ENCODE peak calls at places on chromosomes 11 and 22, in nine cellular contexts. M is activated CD8-positive, alpha-beta memory T cell treated with anti-CD3 and anti-CD28 coated beads for 1 hour; G is HT1080; Y is ascending aorta; D is stimulated activated naive CD8-positive, alpha-beta T cell treated with anti-CD3 and anti-CD28 coated beads, Interleukin-15, amount 100 ng/mL, for 72 hours; L is psoas muscle; R is activated CD4-positive, alpha-beta T cell treated with anti-CD3 and anti-CD28 coated beads, Interleukin-2, amount 50 U/mL, for 1 hour; Z is T47D; B is NCI-H2081. N is an unnamed sample.

GRCh38 chr11:130738618-130739017 is 177.7 kb downstream of the SNX19 start:
- DNase-seq in M (no peak), G (no peak), Y (no peak), D (no peak), L (no peak), R (no peak), Z (no peak), B (no peak), N (peak)

GRCh38 chr11:12043221-12043620 is 34.8 kb upstream of the DKK3 start:
- DNase-seq in M (no peak), G (no peak), Y (no peak), D (no peak), L (no peak), R (no peak), Z (no peak), B (no peak), N (no peak)

GRCh38 chr11:6932150-6932549 is 5.9 kb downstream of the ZNF215 start:
- DNase-seq in M (no peak), G (no peak), Y (no peak), D (no peak), L (no peak), R (no peak), Z (no peak), B (no peak), N (no peak)

GRCh38 chr11:16124390-16124789 is 232.0 kb downstream of the SOX6 start:
- DNase-seq in M (no peak), G (no peak), Y (no peak), D (no peak), L (no peak), R (no peak), Z (no peak), B (no peak), N (no peak)

GRCh38 chr11:14565845-14566244 is 45.7 kb upstream of the PSMA1 start:
- DNase-seq in M (no peak), G (no peak), Y (no peak), D (no peak), L (no peak), R (no peak), Z (no peak), B (no peak), N (no peak)

GRCh38 chr11:117597083-117597482 is 199.9 kb downstream of the DSCAML1 start:
- DNase-seq in M (no peak), G (no peak), Y (no peak), D (peak), L (no peak), R (peak), Z (peak), B (no peak), N (peak)

GRCh38 chr11:57152134-57152533 is 29.6 kb upstream of the LRRC55 start:
- DNase-seq in M (no peak), G (no peak), Y (no peak), D (no peak), L (no peak), R (no peak), Z (no peak), B (no peak), N (no peak)

GRCh38 chr11:46272816-46273427 is 4.5 kb upstream of the CREB3L1 start:
- DNase-seq in M (no peak), G (peak), Y (no peak), D (no peak), L (peak), R (no peak), Z (no peak), B (no peak), N (peak)

GRCh38 chr22:21642584-21643448 is 714 bp downstream of the SDF2L1 start:
- DNase-seq in M (no peak), G (peak), Y (no peak), D (peak), L (peak), R (peak), Z (peak), B (peak), N (no peak)

GRCh38 chr11:12100886-12101285 is 9.5 kb upstream of the MICAL2 start:
- DNase-seq in M (no peak), G (no peak), Y (no peak), D (no peak), L (no peak), R (no peak), Z (no peak), B (no peak), N (no peak)

GRCh38 chr11:34337016-34337415 is 20.8 kb downstream of the ABTB2 start:
- DNase-seq in M (no peak), G (no peak), Y (no peak), D (no peak), L (no peak), R (no peak), Z (no peak), B (no peak), N (no peak)

GRCh38 chr11:32817181-32817842 is 12.4 kb upstream of the PRRG4 start:
- DNase-seq in M (no peak), G (peak), Y (no peak), D (no peak), L (no peak), R (no peak), Z (no peak), B (no peak), N (no peak)

GRCh38 chr11:122727101-122727929 is 71.8 kb downstream of the UBASH3B start:
- DNase-seq in M (no peak), G (no peak), Y (no peak), D (peak), L (no peak), R (peak), Z (no peak), B (no peak), N (no peak)

GRCh38 chr22:46138058-46138797 is 12.1 kb upstream of the PPARA start:
- DNase-seq in M (no peak), G (no peak), Y (no peak), D (no peak), L (no peak), R (no peak), Z (no peak), B (no peak), N (no peak)

GRCh38 chr22:35622132-35622913 is 5.2 kb upstream of the MB start:
- DNase-seq in M (no peak), G (no peak), Y (no peak), D (no peak), L (peak), R (no peak), Z (peak), B (peak), N (peak)

GRCh38 chr11:47443817-47444216 is 5.1 kb downstream of the RAPSN start:
- DNase-seq in M (no peak), G (no peak), Y (no peak), D (no peak), L (no peak), R (no peak), Z (no peak), B (no peak), N (no peak)

GRCh38 chr11:56841210-56841810 is 92.8 kb upstream of the OR9G4 start:
- DNase-seq in M (no peak), G (peak), Y (no peak), D (peak), L (peak), R (no peak), Z (peak), B (peak), N (peak)

GRCh38 chr11:44556735-44557409 is 8.6 kb upstream of the CD82 start:
- DNase-seq in M (no peak), G (peak), Y (no peak), D (peak), L (peak), R (peak), Z (peak), B (peak), N (peak)

GRCh38 chr11:131688056-131688693 is 317.8 kb downstream of the NTM start:
- DNase-seq in M (no peak), G (peak), Y (no peak), D (peak), L (peak), R (no peak), Z (peak), B (peak), N (peak)

GRCh38 chr11:94885133-94885532 is 88.2 kb downstream of the CWC15 start:
- DNase-seq in M (no peak), G (peak), Y (no peak), D (no peak), L (no peak), R (no peak), Z (no peak), B (no peak), N (peak)

GRCh38 chr22:47059701-47060161 is 297.3 kb downstream of the TBC1D22A start:
- DNase-seq in M (no peak), G (no peak), Y (no peak), D (no peak), L (no peak), R (no peak), Z (no peak), B (no peak), N (no peak)

GRCh38 chr11:58028687-58029411 is 1.9 kb upstream of the OR6Q1 start:
- DNase-seq in M (no peak), G (no peak), Y (no peak), D (no peak), L (no peak), R (no peak), Z (no peak), B (no peak), N (peak)

GRCh38 chr11:113960702-113961330 is 14.1 kb upstream of the HTR3A start:
- DNase-seq in M (no peak), G (no peak), Y (no peak), D (no peak), L (no peak), R (no peak), Z (no peak), B (no peak), N (no peak)

GRCh38 chr11:56624661-56625110 is 10.0 kb upstream of the OR5M1 start:
- DNase-seq in M (no peak), G (peak), Y (no peak), D (no peak), L (no peak), R (no peak), Z (peak), B (no peak), N (peak)

GRCh38 chr22:34804588-34804987 is 261.4 kb upstream of the ISX start:
- DNase-seq in M (no peak), G (peak), Y (no peak), D (no peak), L (no peak), R (no peak), Z (no peak), B (no peak), N (no peak)

GRCh38 chr11:94655291-94655690 is 88.1 kb downstream of the PIWIL4 start:
- DNase-seq in M (no peak), G (no peak), Y (no peak), D (no peak), L (no peak), R (no peak), Z (no peak), B (no peak), N (no peak)

GRCh38 chr11:72584293-72584921 is 89.8 kb downstream of the PDE2A start:
- DNase-seq in M (no peak), G (no peak), Y (peak), D (peak), L (peak), R (peak), Z (no peak), B (no peak), N (no peak)

GRCh38 chr22:19042285-19043110 is 79.7 kb downstream of the DGCR2 start:
- DNase-seq in M (no peak), G (no peak), Y (no peak), D (no peak), L (no peak), R (no peak), Z (no peak), B (no peak), N (no peak)

GRCh38 chr11:61406067-61406466 is 13.7 kb downstream of the TMEM216 start:
- DNase-seq in M (no peak), G (no peak), Y (no peak), D (no peak), L (no peak), R (no peak), Z (no peak), B (no peak), N (no peak)

GRCh38 chr11:67262731-67263675 is 3.3 kb upstream of the GRK2 start:
- DNase-seq in M (no peak), G (peak), Y (peak), D (peak), L (peak), R (peak), Z (peak), B (peak), N (peak)

GRCh38 chr11:26783997-26784396 is 62.1 kb upstream of the SLC5A12 start:
- DNase-seq in M (no peak), G (no peak), Y (no peak), D (no peak), L (no peak), R (no peak), Z (no peak), B (no peak), N (no peak)

GRCh38 chr11:125343086-125343731 is 152.9 kb downstream of the FEZ1 start:
- DNase-seq in M (no peak), G (no peak), Y (no peak), D (no peak), L (no peak), R (no peak), Z (no peak), B (no peak), N (no peak)

GRCh38 chr11:64810891-64811272 is 531 bp upstream of the MEN1 start:
- DNase-seq in M (no peak), G (no peak), Y (no peak), D (no peak), L (no peak), R (peak), Z (peak), B (no peak), N (no peak)

GRCh38 chr11:119361056-119361787 is 14.7 kb upstream of the MFRP start:
- DNase-seq in M (no peak), G (peak), Y (peak), D (no peak), L (peak), R (no peak), Z (peak), B (no peak), N (peak)